ENCODE peak calls at places on chromosomes 6 and 20, in four cellular contexts. S, A, Q and Z are unnamed samples.

GRCh38 chr6:119881416-119881815 is 531.9 kb upstream of the MAN1A1 start:
- DNase-seq in S (no peak), A (no peak), Q (no peak), Z (no peak)

GRCh38 chr6:45791181-45791580 is 224.5 kb downstream of the CLIC5 start:
- DNase-seq in S (no peak), A (no peak), Q (no peak), Z (no peak)

GRCh38 chr20:4820833-4821518 is 99.3 kb downstream of the PRND start:
- DNase-seq in S (no peak), A (no peak), Q (no peak), Z (no peak)

GRCh38 chr20:1462834-1463233 is 3.8 kb downstream of the NSFL1C start:
- DNase-seq in S (no peak), A (no peak), Q (no peak), Z (no peak)

GRCh38 chr6:31058128-31058894 is 48.0 kb downstream of the MUC22 start:
- DNase-seq in S (peak; percentile 68), A (peak; percentile 70), Q (peak; percentile 61), Z (peak; percentile 79)

GRCh38 chr6:107822154-107823046 is 1.7 kb downstream of the SCML4 start:
- DNase-seq in S (no peak), A (no peak), Q (no peak), Z (no peak)

GRCh38 chr6:108648186-108648585 is 87.5 kb downstream of the FOXO3 start:
- DNase-seq in S (no peak), A (no peak), Q (no peak), Z (no peak)

GRCh38 chr6:45663181-45664180 is 285.7 kb upstream of the SUPT3H start:
- DNase-seq in S (no peak), A (no peak), Q (no peak), Z (no peak)

GRCh38 chr6:111605100-111605748 is 454 bp downstream of the TRAF3IP2 start:
- DNase-seq in S (peak; percentile 43), A (no peak), Q (no peak), Z (no peak)

GRCh38 chr6:17423018-17423417 is 29.6 kb downstream of the CAP2 start:
- DNase-seq in S (no peak), A (no peak), Q (no peak), Z (no peak)

GRCh38 chr20:20136313-20136712 is 84.0 kb downstream of the CFAP61 start:
- DNase-seq in S (no peak), A (no peak), Q (no peak), Z (no peak)

GRCh38 chr6:144190593-144190992 is 40.3 kb downstream of the STX11 start:
- DNase-seq in S (no peak), A (no peak), Q (no peak), Z (no peak)

GRCh38 chr20:6299451-6299850 is 176.6 kb upstream of the FERMT1 start:
- DNase-seq in S (no peak), A (no peak), Q (no peak), Z (no peak)

GRCh38 chr6:82917346-82918064 is 148.1 kb downstream of the UBE3D start:
- DNase-seq in S (no peak), A (no peak), Q (no peak), Z (no peak)

GRCh38 chr6:11006060-11006459 is 38.0 kb downstream of the ELOVL2 start:
- DNase-seq in S (no peak), A (no peak), Q (peak; percentile 29), Z (no peak)

GRCh38 chr20:20364747-20365558 is 3.0 kb upstream of the INSM1 start:
- DNase-seq in S (no peak), A (no peak), Q (no peak), Z (no peak)

GRCh38 chr6:136738178-136739057 is 53.9 kb downstream of the MAP3K5 start:
- DNase-seq in S (no peak), A (no peak), Q (no peak), Z (no peak)

GRCh38 chr6:56156643-56157042 is 90.7 kb downstream of the COL21A1 start:
- DNase-seq in S (no peak), A (no peak), Q (peak; percentile 82), Z (no peak)

GRCh38 chr6:169445227-169445626 is 191.6 kb upstream of the THBS2 start:
- DNase-seq in S (no peak), A (no peak), Q (no peak), Z (no peak)

GRCh38 chr6:797479-798077 is 104.6 kb upstream of the EXOC2 start:
- DNase-seq in S (peak; percentile 48), A (peak; percentile 41), Q (peak; percentile 45), Z (peak; percentile 46)

GRCh38 chr6:17865243-17865642 is 122.2 kb downstream of the KIF13A start:
- DNase-seq in S (no peak), A (peak; percentile 58), Q (no peak), Z (no peak)

GRCh38 chr6:41080623-41081022 is 7.8 kb downstream of the NFYA start:
- DNase-seq in S (no peak), A (no peak), Q (no peak), Z (no peak)

GRCh38 chr20:4166726-4167035 is 151.3 kb upstream of the RNF24 start:
- DNase-seq in S (no peak), A (no peak), Q (no peak), Z (no peak)

GRCh38 chr6:37435373-37435772 is 2.4 kb downstream of the CMTR1 start:
- DNase-seq in S (no peak), A (no peak), Q (no peak), Z (no peak)

GRCh38 chr6:126039284-126039683 is 52.9 kb downstream of the TRMT11 start:
- DNase-seq in S (no peak), A (no peak), Q (no peak), Z (no peak)

GRCh38 chr6:158539363-158539762 is 20.5 kb upstream of the TMEM181 start:
- DNase-seq in S (no peak), A (no peak), Q (no peak), Z (no peak)

GRCh38 chr6:14772188-14772587 is 473.7 kb upstream of the JARID2 start:
- DNase-seq in S (no peak), A (no peak), Q (no peak), Z (no peak)

GRCh38 chr6:65452333-65452732 is 254.7 kb downstream of the EYS start:
- DNase-seq in S (no peak), A (no peak), Q (no peak), Z (no peak)

GRCh38 chr6:143061597-143062385 is 1.1 kb downstream of the AIG1 start:
- DNase-seq in S (no peak), A (no peak), Q (peak; percentile 86), Z (no peak)

GRCh38 chr20:5044075-5044620 is 42.8 kb upstream of the SLC23A2 start:
- DNase-seq in S (no peak), A (no peak), Q (no peak), Z (no peak)

GRCh38 chr6:111852704-111853103 is 20.5 kb downstream of the FYN start:
- DNase-seq in S (no peak), A (no peak), Q (peak; percentile 45), Z (no peak)

GRCh38 chr6:162772466-162772865 is 44.7 kb downstream of the PACRG start:
- DNase-seq in S (no peak), A (no peak), Q (no peak), Z (no peak)

GRCh38 chr6:121896363-121896762 is 460.9 kb downstream of the GJA1 start:
- DNase-seq in S (no peak), A (no peak), Q (no peak), Z (no peak)

GRCh38 chr6:105990151-105990550 is 96.0 kb upstream of the PRDM1 start:
- DNase-seq in S (no peak), A (no peak), Q (no peak), Z (no peak)
- TF ChIP-seq TCF7L2 in S (no peak), A (no peak), Q (no peak), Z (no peak)

GRCh38 chr6:161415302-161415855 is 141.5 kb upstream of the AGPAT4 start:
- DNase-seq in S (no peak), A (no peak), Q (no peak), Z (no peak)

GRCh38 chr6:161417712-161418457 is 144.0 kb upstream of the AGPAT4 start:
- DNase-seq in S (no peak), A (no peak), Q (no peak), Z (no peak)

GRCh38 chr6:161422710-161423109 is 148.8 kb upstream of the AGPAT4 start:
- DNase-seq in S (no peak), A (no peak), Q (no peak), Z (no peak)

GRCh38 chr6:161414800-161415199 is 140.9 kb upstream of the AGPAT4 start:
- DNase-seq in S (no peak), A (no peak), Q (no peak), Z (no peak)

DNA sequence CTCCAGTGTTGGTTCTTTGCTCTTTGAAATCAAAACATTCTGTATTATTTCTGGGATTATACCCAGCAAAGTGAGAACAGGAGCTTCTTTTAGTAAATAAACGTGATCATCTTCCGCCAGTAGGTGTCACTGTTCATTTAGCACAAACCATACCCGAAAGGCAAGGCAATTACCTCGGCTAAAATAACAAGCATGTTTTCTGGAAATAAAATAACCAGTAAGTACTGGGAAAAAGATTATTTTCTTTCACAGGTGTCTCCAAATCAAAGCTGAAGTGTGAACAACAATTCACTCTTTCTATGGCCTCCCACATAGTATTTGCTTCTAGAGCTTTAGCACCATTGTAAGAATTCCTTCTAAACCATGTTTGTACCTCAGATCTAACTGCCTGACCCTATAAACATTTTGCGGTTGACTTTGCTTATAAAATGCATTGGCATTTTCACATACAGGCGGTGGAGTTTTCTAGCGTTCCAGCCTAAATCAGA is 144.6 kb upstream of the AGPAT4 start:
- DNase-seq in S (peak; percentile 64), A (peak; percentile 68), Q (peak; percentile 56), Z (peak; percentile 43)
- TF ChIP-seq TCF7L2 in S (no peak), A (no peak), Q (no peak), Z (peak; percentile 42)

DNA sequence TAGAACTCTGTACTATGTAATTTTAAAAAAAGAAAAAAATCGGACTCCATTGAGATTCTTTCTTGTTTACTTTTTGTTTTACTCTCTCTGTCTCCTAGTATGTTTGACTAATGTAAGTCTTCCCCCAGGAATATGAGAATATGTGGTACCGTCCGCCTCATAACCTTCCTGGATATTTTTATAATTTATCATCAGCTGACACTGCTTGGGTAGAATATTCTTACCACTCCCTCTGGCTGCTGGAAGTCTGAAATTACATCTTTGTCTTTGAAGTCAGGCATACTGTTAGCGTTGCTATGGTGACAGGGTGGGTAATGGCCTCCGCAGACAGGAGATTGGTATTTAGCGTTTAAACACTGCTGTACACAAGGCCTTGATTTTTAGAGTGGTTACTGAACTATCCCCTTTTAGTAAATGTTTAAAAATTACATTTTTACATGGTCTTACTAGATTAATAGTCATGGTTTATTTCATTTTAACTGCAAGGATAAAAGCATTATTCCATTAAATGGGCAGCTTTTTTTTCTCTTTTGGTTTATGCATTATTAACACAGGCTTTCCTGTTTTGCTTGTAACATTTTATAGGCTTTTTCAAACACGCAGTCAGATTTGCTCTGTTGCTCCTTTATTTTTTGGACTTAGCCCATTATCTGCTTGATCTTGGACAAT is 176.4 kb downstream of the ARID1B start:
- DNase-seq in S (peak; percentile 51), A (peak; percentile 42), Q (peak; percentile 95), Z (no peak)
- TF ChIP-seq TCF7L2 in S (no peak), A (peak; percentile 46), Q (no peak), Z (no peak)

GRCh38 chr20:58309607-58310290 is at the start of gene RAB22A:
- DNase-seq in S (peak; percentile 94), A (peak; percentile 39), Q (peak; percentile 56), Z (no peak)
- TF ChIP-seq TCF7L2 in S (no peak), A (no peak), Q (no peak), Z (no peak)

GRCh38 chr20:38217791-38218565 is 42.6 kb downstream of the KIAA1755 start:
- DNase-seq in S (peak; percentile 55), A (peak; percentile 36), Q (peak; percentile 49), Z (no peak)
- TF ChIP-seq TCF7L2 in S (no peak), A (no peak), Q (no peak), Z (no peak)